ENCODE peak calls at places on chromosome 9, in four cellular contexts. Q is mesothelial cell of epicardium, W is gastrocnemius medialis, K is heart right ventricle. B is an unnamed sample.

GRCh38 chr9:115399026-115399425 is 281.1 kb upstream of the TNC start:
- DNase-seq in Q (no peak), W (no peak), K (no peak), B (no peak)

GRCh38 chr9:137311171-137311970 is 9.3 kb upstream of the NRARP start:
- DNase-seq in Q (peak), W (no peak), K (peak), B (peak)

GRCh38 chr9:83384214-83384613 is 154.0 kb downstream of the FRMD3 start:
- DNase-seq in Q (no peak), W (no peak), K (no peak), B (no peak)

GRCh38 chr9:127370651-127371648 is 26.0 kb upstream of the SLC2A8 start:
- DNase-seq in Q (peak), W (no peak), K (no peak), B (no peak)

GRCh38 chr9:91255327-91255726 is 106.4 kb downstream of the AUH start:
- DNase-seq in Q (no peak), W (no peak), K (no peak), B (no peak)

GRCh38 chr9:116952434-116952805 is 265.3 kb downstream of the TRIM32 start:
- DNase-seq in Q (no peak), W (no peak), K (no peak), B (no peak)

GRCh38 chr9:13513710-13514444 is 234.4 kb upstream of the MPDZ start:
- DNase-seq in Q (peak), W (no peak), K (peak), B (no peak)

GRCh38 chr9:127742435-127743088 is 7.5 kb upstream of the TOR2A start:
- DNase-seq in Q (peak), W (peak), K (no peak), B (peak)

GRCh38 chr9:35195683-35196082 is 33.9 kb downstream of the UNC13B start:
- DNase-seq in Q (no peak), W (no peak), K (no peak), B (no peak)

GRCh38 chr9:37719526-37719925 is 34.1 kb upstream of the TRMT10B start:
- DNase-seq in Q (no peak), W (no peak), K (no peak), B (no peak)

GRCh38 chr9:4936277-4936676 is 48.8 kb upstream of the JAK2 start:
- DNase-seq in Q (no peak), W (no peak), K (no peak), B (no peak)

GRCh38 chr9:91187311-91187964 is 174.3 kb downstream of the AUH start:
- DNase-seq in Q (no peak), W (no peak), K (no peak), B (no peak)

GRCh38 chr9:73200694-73201432 is 49.2 kb downstream of the ANXA1 start:
- DNase-seq in Q (no peak), W (no peak), K (no peak), B (no peak)
- TF ChIP-seq CTCF in Q (peak), W (peak), K (peak), B (peak)

DNA sequence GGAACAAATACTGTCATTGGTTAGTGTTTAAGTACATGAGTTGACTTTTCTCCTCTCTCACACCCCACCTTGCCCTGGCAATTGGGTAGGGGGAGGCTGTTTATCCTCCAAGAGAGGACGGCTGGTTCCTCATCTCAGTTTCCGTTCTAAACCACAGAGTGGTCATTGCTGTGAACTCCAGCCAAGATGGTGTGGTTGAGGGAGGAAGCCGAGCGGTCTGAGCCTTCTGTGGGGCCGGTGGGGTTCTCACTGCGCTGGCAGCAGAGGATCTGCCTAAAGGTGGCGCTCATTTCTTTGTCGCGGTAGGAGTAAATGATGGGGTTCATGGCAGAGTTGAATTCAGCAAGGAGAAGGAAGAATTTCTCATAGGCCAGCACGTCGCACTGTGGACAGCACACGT is 163.0 kb downstream of the LPAR1 start:
- DNase-seq in Q (no peak), W (peak), K (peak), B (no peak)
- TF ChIP-seq CTCF in Q (no peak), W (no peak), K (no peak), B (no peak)

DNA sequence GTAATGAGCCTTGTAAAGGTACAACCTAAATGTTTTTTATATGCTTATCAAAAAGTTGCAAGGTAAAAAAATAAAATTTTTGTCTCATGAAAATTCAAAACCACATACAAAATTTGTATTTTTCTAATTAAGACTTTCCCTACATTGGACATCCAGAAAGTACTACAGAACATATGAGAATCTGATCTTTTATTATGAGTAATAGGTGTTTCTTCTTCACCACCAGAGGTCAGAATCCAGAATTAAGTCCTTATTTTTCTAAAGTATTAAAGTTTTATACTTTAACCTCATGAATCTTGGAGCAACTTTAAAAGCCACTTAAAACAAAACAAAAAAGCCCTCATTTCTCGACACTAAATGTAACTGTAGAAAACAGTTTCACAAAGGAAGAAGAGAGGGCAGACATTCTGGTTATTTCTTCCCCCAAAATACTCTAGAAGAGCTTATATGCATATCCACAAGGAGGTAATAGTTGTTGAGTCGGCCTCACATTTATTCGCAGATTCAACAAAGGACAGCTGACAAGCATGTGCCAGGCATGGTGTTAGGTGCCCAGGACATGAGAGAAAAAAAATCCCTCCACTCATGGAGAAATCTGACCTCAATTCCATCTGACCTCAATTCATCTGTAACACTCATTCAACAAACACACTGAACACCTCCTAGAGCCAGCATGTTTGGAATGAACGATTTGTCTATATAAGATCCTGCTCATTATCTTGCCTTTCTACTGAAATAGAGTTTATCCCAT is 69.2 kb downstream of the MLLT3 start:
- DNase-seq in Q (no peak), W (no peak), K (no peak), B (no peak)
- TF ChIP-seq CTCF in Q (peak), W (no peak), K (peak), B (peak)

DNA sequence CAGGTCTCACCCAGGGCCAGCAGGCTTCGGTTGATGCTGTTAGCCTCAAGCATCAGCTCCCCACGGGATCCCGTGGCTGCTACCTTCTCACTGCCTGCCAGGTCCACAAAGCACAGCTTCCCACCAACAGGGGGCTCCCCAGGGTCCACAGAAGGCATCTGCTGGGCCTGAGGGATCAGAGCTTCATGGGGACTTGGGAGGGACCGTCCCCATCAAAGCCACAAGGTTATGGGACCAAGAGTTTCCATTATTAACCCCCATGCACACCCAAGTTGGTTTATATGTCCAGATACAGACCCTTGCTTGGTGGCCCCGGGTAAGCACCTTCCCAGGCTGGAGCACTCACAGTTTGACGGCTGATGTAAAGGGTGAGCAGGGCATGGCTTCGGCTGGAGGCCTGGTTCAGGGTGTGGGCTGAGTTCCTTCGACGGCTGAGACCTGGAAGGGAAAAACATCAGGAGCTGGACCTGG is 3.0 kb downstream of the KIF12 start:
- DNase-seq in Q (no peak), W (no peak), K (no peak), B (no peak)
- TF ChIP-seq CTCF in Q (no peak), W (no peak), K (no peak), B (peak)

DNA sequence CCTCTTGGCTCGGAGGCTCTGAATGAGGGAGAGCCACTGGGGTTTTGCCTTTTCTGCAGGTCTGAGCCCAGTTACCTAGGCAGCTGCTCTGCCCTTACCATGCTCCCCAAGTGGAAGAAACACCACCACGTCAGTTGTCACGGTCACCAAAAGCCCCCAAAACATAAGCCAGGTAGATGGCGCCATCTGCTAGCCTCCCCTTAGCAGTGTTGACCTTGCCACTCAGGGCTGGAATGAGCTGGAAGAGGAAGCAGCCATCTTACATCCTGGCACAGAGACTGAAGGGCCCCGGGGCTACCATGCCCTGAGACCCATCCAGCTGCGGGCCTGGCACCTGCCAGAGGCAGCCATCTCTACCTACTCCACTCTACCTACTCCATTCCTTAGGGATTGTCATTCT is 7.4 kb downstream of the ZER1 start:
- DNase-seq in Q (no peak), W (no peak), K (no peak), B (no peak)
- TF ChIP-seq CTCF in Q (no peak), W (no peak), K (no peak), B (no peak)

GRCh38 chr9:130432362-130432761 is 12.4 kb upstream of the ASS1 start:
- DNase-seq in Q (no peak), W (no peak), K (no peak), B (no peak)
- TF ChIP-seq CTCF in Q (no peak), W (no peak), K (no peak), B (no peak)